ENCODE peak calls at places on chromosomes 5 and 9, in six cellular contexts. L is IMR-90, D is H9, F is neuronal stem cell, R is trophoblast cell, E is H1. Y is an unnamed sample. For H3K27me3 and H3K9me3, the result is how much of the 10 kb centered on the place peaks cover.

GRCh38 chr9:90958328-90958727 is 156.7 kb downstream of the SYK start:
- DNase-seq in L (no peak), D (no peak), F (no peak), R (peak), E (no peak), Y (no peak)

GRCh38 chr9:6354072-6354686 is 26.0 kb downstream of the TPD52L3 start:
- DNase-seq in L (peak), D (peak), F (peak), R (no peak), E (peak), Y (peak)

GRCh38 chr9:134526798-134527492 is 114.7 kb upstream of the COL5A1 start:
- DNase-seq in L (no peak), D (no peak), F (no peak), R (no peak), E (no peak), Y (no peak)

GRCh38 chr5:180389252-180390101 is 36.3 kb upstream of the GFPT2 start:
- DNase-seq in L (no peak), D (no peak), F (no peak), R (no peak), E (no peak), Y (no peak)

GRCh38 chr5:17257705-17258273 is 40.4 kb downstream of the BASP1 start:
- DNase-seq in L (peak), D (no peak), F (no peak), R (no peak), E (no peak), Y (peak)

GRCh38 chr9:89606567-89607311 is 1.9 kb downstream of the GADD45G start:
- DNase-seq in L (peak), D (peak), F (peak), R (peak), E (no peak), Y (peak)

GRCh38 chr9:130498918-130499698 is 54.3 kb downstream of the ASS1 start:
- DNase-seq in L (no peak), D (no peak), F (no peak), R (no peak), E (no peak), Y (no peak)

GRCh38 chr5:40680741-40681350 is 1.1 kb downstream of the PTGER4 start:
- DNase-seq in L (no peak), D (peak), F (no peak), R (no peak), E (no peak), Y (peak)

GRCh38 chr9:118732998-118733397 is 636.2 kb downstream of the BRINP1 start:
- DNase-seq in L (no peak), D (no peak), F (no peak), R (no peak), E (no peak), Y (no peak)

GRCh38 chr9:114005371-114006154 is 72.5 kb downstream of the AMBP start:
- DNase-seq in L (no peak), D (peak), F (no peak), R (no peak), E (no peak), Y (no peak)

GRCh38 chr5:135033026-135033861 is 784 bp downstream of the PITX1 start:
- DNase-seq in L (peak), D (peak), F (peak), R (no peak), E (no peak), Y (peak)

DNA sequence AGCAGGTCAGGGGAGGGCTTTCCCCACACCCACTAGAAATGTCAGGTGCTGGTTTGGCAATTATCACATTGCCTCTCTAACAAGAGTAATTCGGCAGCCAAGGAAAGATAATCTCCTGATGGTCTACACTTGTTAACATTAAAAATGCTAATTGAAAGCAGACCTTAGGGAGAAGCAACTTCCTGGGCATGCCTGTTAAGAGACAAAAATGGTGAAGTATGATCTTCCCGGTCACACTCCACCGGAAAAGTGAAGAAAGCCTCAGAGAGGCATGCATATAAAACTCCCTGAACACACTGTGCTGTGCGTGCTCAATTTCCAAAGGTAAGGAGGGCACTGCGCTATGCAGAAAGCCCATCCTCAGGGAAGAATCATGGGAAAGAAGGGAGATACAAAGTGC is 244.3 kb downstream of the FAM170A start:
- DNase-seq in L (no peak), D (no peak), F (no peak), R (no peak), E (no peak), Y (no peak)
- H4K91ac ChIP-seq in L (no peak), D (no peak), F (no peak), R (no peak), E (no peak), Y (no peak)

GRCh38 chr5:6490246-6490645 is 41.6 kb downstream of the UBE2QL1 start:
- DNase-seq in L (no peak), D (no peak), F (no peak), R (no peak), E (no peak), Y (no peak)
- H3K27me3 ChIP-seq in L (under half), D (under half), F (under half), R (under half), E (under half), Y (under half)

DNA sequence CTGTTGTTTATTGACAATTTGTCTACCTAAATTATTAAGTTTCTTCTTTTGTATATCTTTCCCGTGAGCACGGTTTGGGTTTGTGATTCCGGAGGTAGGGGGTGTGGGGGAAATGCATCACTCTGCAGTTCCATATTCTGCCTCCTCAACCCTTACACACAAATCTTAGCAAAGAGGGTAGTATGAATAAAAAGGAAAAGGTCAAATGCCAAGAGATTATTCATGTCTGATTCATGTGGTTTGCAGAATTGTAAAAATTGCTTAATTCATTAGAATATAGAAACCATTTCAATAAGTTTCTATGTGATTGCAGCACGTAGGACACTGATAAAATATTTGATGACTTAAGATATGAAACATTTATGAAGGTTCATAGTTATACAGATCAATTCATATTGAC is 601.9 kb downstream of the SEMA5A start:
- DNase-seq in L (peak), D (no peak), F (no peak), R (no peak), E (no peak), Y (no peak)
- H3K9me3 ChIP-seq in L (under half), D (under half), F (under half), R (under half), E (under half), Y (under half)

GRCh38 chr9:136776947-136777346 is 12.6 kb upstream of the LCN15 start:
- DNase-seq in L (no peak), D (no peak), F (no peak), R (no peak), E (no peak), Y (no peak)
- H4K91ac ChIP-seq in L (no peak), D (no peak), F (no peak), R (no peak), E (no peak), Y (no peak)

Y was measured in mesenchymal stem cell.